ENCODE peak calls at places on chromosome 15, in eight cellular contexts. E is GM10248; R is HepG2; D is activated CD8-positive, alpha-beta T cell treated with anti-CD3 and anti-CD28 coated beads for 36 hours; W is GM20000; M is upper lobe of left lung; V is cardiac muscle cell; B is coronary artery. L is an unnamed sample.

GRCh38 chr15:40045572-40046217 is 6.7 kb upstream of the SRP14 start:
- DNase-seq in B (peak; percentile 62), W (no peak), R (no peak), D (no peak), E (no peak), V (no peak), M (no peak), L (no peak)

GRCh38 chr15:69074011-69074842 is 59.7 kb downstream of the NOX5 start:
- DNase-seq in B (no peak), V (peak; percentile 74), R (peak; percentile 20), W (no peak), D (no peak), E (no peak), M (peak; percentile 87), L (no peak)

GRCh38 chr15:50450678-50451077 is 26.5 kb downstream of the USP8 start:
- DNase-seq in R (no peak), E (no peak), B (no peak), V (no peak), D (no peak), M (no peak), W (no peak), L (no peak)

GRCh38 chr15:78149805-78150751 is 916 bp downstream of the IDH3A start:
- DNase-seq in D (no peak), E (no peak), W (no peak), M (no peak), B (no peak), R (peak; percentile 25), V (no peak), L (no peak)

GRCh38 chr15:99981223-99981647 is 248.0 kb upstream of the LYSMD4 start:
- DNase-seq in R (no peak), M (no peak), V (no peak), E (no peak), B (no peak), D (peak; percentile 23), W (no peak), L (no peak)

GRCh38 chr15:70833897-70834765 is 19.8 kb downstream of the LARP6 start:
- DNase-seq in B (no peak), M (no peak), E (no peak), D (no peak), R (peak; percentile 72), W (no peak), V (no peak), L (no peak)

GRCh38 chr15:69163124-69163669 is 2.8 kb downstream of the GLCE start:
- DNase-seq in D (no peak), V (no peak), W (no peak), B (no peak), E (no peak), M (no peak), R (no peak), L (no peak)

GRCh38 chr15:65583701-65584100 is 27.2 kb downstream of the INTS14 start:
- DNase-seq in R (peak; percentile 37), W (peak; percentile 58), D (peak; percentile 73), V (no peak), M (no peak), B (no peak), E (peak; percentile 52), L (no peak)

GRCh38 chr15:85312486-85312885 is 67.9 kb upstream of the AKAP13 start:
- DNase-seq in M (no peak), V (no peak), E (peak; percentile 82), R (peak; percentile 31), W (peak; percentile 79), D (peak; percentile 44), B (no peak), L (no peak)

GRCh38 chr15:23877502-23878412 is 190.7 kb upstream of the NDN start:
- DNase-seq in M (peak; percentile 72), D (peak; percentile 56), W (peak; percentile 17), V (peak; percentile 81), B (no peak), R (peak; percentile 50), E (no peak), L (no peak)

GRCh38 chr15:101694261-101694660 is 30.0 kb downstream of the TARS3 start:
- DNase-seq in W (no peak), M (no peak), B (no peak), D (no peak), R (no peak), E (no peak), V (no peak), L (no peak)

GRCh38 chr15:66881173-66881905 is 179.3 kb downstream of the SMAD6 start:
- DNase-seq in B (peak; percentile 69), R (no peak), M (peak; percentile 20), D (no peak), E (peak; percentile 5), V (no peak), W (no peak), L (peak; percentile 64)

DNA sequence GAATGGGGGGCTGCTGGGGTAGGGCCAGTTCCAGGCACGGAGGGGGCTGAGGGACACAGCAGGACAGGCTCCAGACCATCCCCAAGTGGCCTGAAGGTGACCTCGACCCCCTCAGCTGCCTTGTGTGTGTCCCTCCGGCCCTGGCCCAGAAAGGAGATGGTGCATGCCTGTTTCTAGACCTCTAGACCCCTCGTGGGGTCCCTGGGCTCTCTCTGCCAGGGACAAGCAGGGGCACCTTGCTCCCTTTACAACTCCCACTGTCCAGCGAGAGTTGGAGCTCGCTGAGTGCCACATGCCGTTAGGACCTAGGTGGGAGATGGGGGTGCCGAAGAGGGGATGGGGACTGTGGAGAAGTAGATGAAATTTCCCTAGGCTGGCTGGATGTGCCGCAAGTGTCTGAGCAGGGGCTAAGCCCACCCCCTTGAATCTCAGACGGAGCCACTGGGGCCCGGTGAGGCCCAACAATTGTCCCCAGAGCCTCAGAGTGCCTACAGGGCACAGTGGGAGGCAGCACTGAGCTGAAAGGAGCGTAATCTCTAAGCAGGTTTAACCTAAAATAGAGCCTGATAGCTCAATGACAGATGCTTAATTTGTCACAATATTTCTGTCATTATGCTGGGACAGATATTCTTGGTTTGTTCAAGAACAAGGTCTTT is 23.7 kb upstream of the KLF13 start:
- DNase-seq in V (no peak), W (peak; percentile 65), R (no peak), D (peak; percentile 35), B (no peak), E (peak; percentile 62), M (no peak), L (no peak)
- TF ChIP-seq CTCF in V (no peak), W (peak; percentile 17), R (no peak), D (peak; percentile 25), B (no peak), E (peak; percentile 36), M (no peak), L (no peak)

GRCh38 chr15:87660494-87661129 is 595.9 kb downstream of the NTRK3 start:
- DNase-seq in W (no peak), M (no peak), B (no peak), E (no peak), V (peak; percentile 6), D (no peak), R (no peak), L (no peak)
- TF ChIP-seq CTCF in W (no peak), M (no peak), B (no peak), E (no peak), V (no peak), D (no peak), R (no peak), L (no peak)

GRCh38 chr15:33960160-33960559 is 8.1 kb upstream of the CHRM5 start:
- DNase-seq in W (no peak), R (no peak), M (no peak), B (no peak), E (no peak), D (no peak), V (no peak), L (no peak)

GRCh38 chr15:33964665-33965040 is 3.6 kb upstream of the CHRM5 start:
- DNase-seq in M (no peak), V (no peak), W (no peak), R (no peak), E (no peak), B (no peak), D (no peak), L (no peak)

GRCh38 chr15:33968224-33968623 is at the start of gene CHRM5:
- DNase-seq in B (no peak), D (no peak), V (no peak), M (no peak), W (no peak), E (no peak), R (no peak), L (no peak)

DNA sequence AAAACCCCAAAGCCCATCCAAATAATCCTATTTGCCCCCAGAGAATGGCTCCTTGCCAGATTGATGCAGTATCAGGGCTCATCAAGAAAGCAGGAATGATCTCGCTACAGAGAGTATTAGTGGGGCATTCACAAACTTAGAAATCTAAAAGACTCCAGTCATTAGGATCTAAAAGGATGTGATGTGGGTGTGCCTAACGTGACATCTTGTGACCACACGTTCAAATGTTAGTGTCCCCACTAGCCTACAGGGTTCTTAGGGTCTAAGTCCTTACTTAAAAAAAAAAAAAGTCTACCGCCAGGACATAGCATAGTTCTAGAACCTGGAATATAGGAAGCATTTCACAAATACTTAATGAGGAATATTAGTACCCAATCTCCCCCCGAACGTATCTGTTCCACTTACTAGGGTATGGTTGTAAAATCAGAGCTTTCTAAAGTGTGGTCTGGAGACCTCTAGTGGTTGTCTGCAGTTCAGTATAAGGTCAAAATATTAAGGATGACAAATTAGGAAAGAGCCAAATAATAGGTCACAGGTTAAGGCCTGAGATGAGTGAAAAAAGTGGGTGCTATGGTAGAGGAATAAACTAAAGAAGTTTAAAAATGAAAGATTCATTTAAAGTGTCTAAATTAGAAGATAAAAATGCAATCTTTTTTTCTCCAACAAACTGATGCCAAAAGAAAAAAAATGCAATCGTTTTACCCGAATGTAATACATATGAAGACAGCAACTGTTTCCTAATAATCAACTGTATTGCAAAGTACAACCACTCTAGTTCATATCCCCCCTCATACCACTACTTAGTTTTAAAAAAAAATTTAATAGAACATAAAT is 4.2 kb upstream of the CHRM5 start:
- DNase-seq in D (no peak), V (peak; percentile 58), E (peak; percentile 48), M (no peak), B (no peak), W (peak; percentile 26), R (peak; percentile 5), L (no peak)
- TF ChIP-seq CTCF in D (peak; percentile 40), V (peak; percentile 87), E (peak; percentile 64), M (peak; percentile 51), B (no peak), W (peak; percentile 52), R (peak; percentile 69), L (no peak)

GRCh38 chr15:49225572-49226281 is 55.7 kb downstream of the GALK2 start:
- DNase-seq in V (peak; percentile 79), E (no peak), B (no peak), M (no peak), D (no peak), W (no peak), R (no peak), L (no peak)
- TF ChIP-seq CTCF in V (peak; percentile 39), E (peak; percentile 13), B (no peak), M (no peak), D (no peak), W (peak; percentile 9), R (peak; percentile 67), L (no peak)

L was measured in vagina.